ENCODE peak calls at places on chromosomes 2 and 18, in eight cellular contexts. F, R, E, X, B, P, K and D are unnamed samples.

GRCh38 chr2:120845281-120845680 is 109.6 kb downstream of the GLI2 start:
- DNase-seq in F (peak), R (no peak), E (no peak), X (peak), B (peak), P (peak), K (peak), D (peak)

GRCh38 chr2:120236791-120237190 is 13.6 kb upstream of the TMEM185B start:
- DNase-seq in F (no peak), R (no peak), E (no peak), X (no peak), B (no peak), P (no peak), K (no peak), D (peak)

GRCh38 chr2:43293744-43294695 is 67.6 kb upstream of the ZFP36L2 start:
- DNase-seq in F (peak), R (no peak), E (peak), X (no peak), B (peak), P (no peak), K (peak), D (no peak)

GRCh38 chr2:75709297-75709696 is 1.4 kb downstream of the GCFC2 start:
- DNase-seq in F (no peak), R (no peak), E (peak), X (no peak), B (no peak), P (no peak), K (no peak), D (no peak)

GRCh38 chr2:152580722-152581121 is 136.5 kb downstream of the PRPF40A start:
- DNase-seq in F (no peak), R (no peak), E (no peak), X (no peak), B (no peak), P (no peak), K (no peak), D (no peak)

GRCh38 chr2:227456141-227456540 is 15.8 kb upstream of the AGFG1 start:
- DNase-seq in F (no peak), R (no peak), E (no peak), X (no peak), B (no peak), P (no peak), K (no peak), D (no peak)

GRCh38 chr2:216872624-216873023 is 12.8 kb upstream of the TNP1 start:
- DNase-seq in F (no peak), R (no peak), E (no peak), X (no peak), B (no peak), P (no peak), K (no peak), D (no peak)

GRCh38 chr2:60446413-60447358 is 106.8 kb downstream of the BCL11A start:
- DNase-seq in F (no peak), R (no peak), E (no peak), X (no peak), B (no peak), P (no peak), K (no peak), D (no peak)

GRCh38 chr2:133498166-133498565 is 70.1 kb downstream of the NCKAP5 start:
- DNase-seq in F (no peak), R (no peak), E (no peak), X (no peak), B (no peak), P (no peak), K (no peak), D (no peak)

GRCh38 chr18:596288-596881 is 403 bp upstream of the CLUL1 start:
- DNase-seq in F (peak), R (peak), E (peak), X (peak), B (peak), P (no peak), K (no peak), D (peak)
- TF ChIP-seq POLR2A in F (no peak), R (no peak), E (peak), X (no peak), B (no peak), P (no peak), K (no peak), D (no peak)

DNA sequence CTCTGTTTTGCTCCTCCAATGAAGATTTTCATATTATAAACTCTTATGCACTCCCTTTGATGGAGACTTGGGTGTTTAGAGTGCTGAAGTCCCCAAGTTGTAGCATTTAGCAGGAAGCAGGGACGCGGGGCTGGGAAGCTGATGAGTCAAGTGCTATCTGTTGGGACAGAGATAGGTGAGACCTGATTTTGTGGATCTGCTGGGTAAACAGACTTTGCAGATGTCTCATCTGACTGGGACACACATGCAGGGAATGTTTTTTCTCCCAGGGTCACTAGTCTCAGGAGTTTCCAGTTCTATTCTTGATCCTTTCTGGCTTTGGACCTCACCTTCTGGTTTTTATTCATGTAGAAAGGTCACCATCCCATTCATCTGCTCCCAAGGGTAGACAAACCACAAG is 79.7 kb upstream of the ACAA2 start:
- DNase-seq in F (no peak), R (no peak), E (peak), X (no peak), B (no peak), P (no peak), K (no peak), D (no peak)
- H3K27ac ChIP-seq in F (no peak), R (no peak), E (no peak), X (no peak), B (no peak), P (no peak), K (no peak), D (no peak)

GRCh38 chr18:54147439-54147838 is 77.0 kb downstream of the MBD2 start:
- DNase-seq in F (no peak), R (no peak), E (no peak), X (no peak), B (no peak), P (no peak), K (no peak), D (no peak)
- TF ChIP-seq POLR2A in F (no peak), R (no peak), E (no peak), X (no peak), B (no peak), P (no peak), K (no peak), D (no peak)

GRCh38 chr2:102000813-102001766 is 9.3 kb downstream of the IL1R2 start:
- DNase-seq in F (no peak), R (no peak), E (no peak), X (no peak), B (no peak), P (no peak), K (no peak), D (no peak)

GRCh38 chr2:101999122-101999789 is 7.5 kb downstream of the IL1R2 start:
- DNase-seq in F (no peak), R (no peak), E (peak), X (no peak), B (peak), P (no peak), K (peak), D (no peak)

GRCh38 chr2:102001767-102002142 is 10.0 kb downstream of the IL1R2 start:
- DNase-seq in F (no peak), R (no peak), E (no peak), X (no peak), B (no peak), P (no peak), K (no peak), D (no peak)

GRCh38 chr2:101998556-101999121 is 6.9 kb downstream of the IL1R2 start:
- DNase-seq in F (no peak), R (no peak), E (peak), X (no peak), B (no peak), P (no peak), K (no peak), D (no peak)

GRCh38 chr2:102000012-102000411 is 8.3 kb downstream of the IL1R2 start:
- DNase-seq in F (no peak), R (no peak), E (no peak), X (no peak), B (no peak), P (no peak), K (no peak), D (no peak)
- H3K27ac ChIP-seq in F (no peak), R (peak), E (peak), X (no peak), B (no peak), P (no peak), K (no peak), D (no peak)

GRCh38 chr2:239696559-239697207 is 295.9 kb upstream of the HDAC4 start:
- DNase-seq in F (no peak), R (no peak), E (no peak), X (no peak), B (no peak), P (no peak), K (no peak), D (no peak)
- TF ChIP-seq POLR2A in F (no peak), R (no peak), E (no peak), X (no peak), B (no peak), P (no peak), K (no peak), D (no peak)

GRCh38 chr2:157476915-157477709 is 33.2 kb upstream of the CYTIP start:
- DNase-seq in F (no peak), R (no peak), E (no peak), X (no peak), B (no peak), P (no peak), K (peak), D (no peak)
- H3K27ac ChIP-seq in F (no peak), R (no peak), E (no peak), X (no peak), B (no peak), P (no peak), K (no peak), D (no peak)

DNA sequence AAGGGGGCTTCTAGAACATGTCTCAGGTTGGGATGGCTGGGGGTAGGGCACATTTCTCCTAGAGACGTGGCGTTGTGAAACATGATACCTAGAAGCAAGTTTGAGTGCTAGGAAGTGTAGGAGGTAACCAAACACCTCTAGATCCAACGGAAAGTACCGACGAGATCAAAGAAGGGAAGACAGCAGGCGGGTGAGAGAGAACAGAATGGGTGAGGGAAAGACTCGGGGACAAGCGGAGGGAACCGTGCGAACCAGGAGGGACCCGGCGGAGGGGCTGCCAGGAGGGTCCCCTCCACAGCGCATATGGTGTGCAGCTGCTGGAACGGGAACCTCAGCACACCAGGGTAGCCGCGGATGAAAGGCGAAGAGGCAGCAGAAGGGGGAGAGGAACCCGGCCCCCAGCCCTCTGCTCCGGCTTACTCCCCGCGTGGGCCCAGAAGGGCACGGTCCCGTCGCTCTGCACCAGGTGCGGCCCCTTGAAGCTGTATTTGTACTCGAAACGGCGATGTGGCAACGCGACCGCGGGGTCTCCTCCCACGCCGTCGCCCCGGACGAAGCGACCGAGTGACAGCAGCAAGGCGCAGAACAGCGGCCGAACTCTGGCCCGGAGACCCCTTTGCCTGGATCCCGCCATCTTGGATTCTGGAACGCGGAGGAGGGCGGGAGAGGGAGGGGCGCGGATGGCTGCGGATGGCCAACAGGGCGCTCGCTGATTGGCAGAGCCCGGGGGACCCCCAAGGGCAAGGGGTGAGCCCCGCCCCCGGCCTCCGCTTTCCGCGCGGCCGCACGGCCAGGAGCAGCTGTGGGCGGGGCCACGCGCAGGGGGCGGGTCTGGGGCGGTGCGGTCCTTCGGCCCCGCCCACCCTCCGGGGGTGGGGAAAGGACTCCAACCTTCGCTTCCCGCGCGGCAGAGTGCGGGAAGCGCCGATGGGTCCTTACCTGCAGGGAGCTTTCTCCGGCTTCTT is at the start of gene LMAN1:
- DNase-seq in F (peak), R (peak), E (peak), X (peak), B (peak), P (peak), K (peak), D (peak)
- TF ChIP-seq POLR2A in F (peak), R (peak), E (peak), X (no peak), B (peak), P (peak), K (peak), D (no peak)